ENCODE peak calls at places on chromosomes 7 and 10, in four cellular contexts. One of them, this sample, is unnamed.

GRCh38 chr7:14125998-14126397 is 136.5 kb upstream of the ETV1 start:
- DNase-seq in NCI-H1694: no peak
- DNase-seq in HEK293T: no peak
- DNase-seq in effector memory CD4-positive, alpha-beta T cell: no peak
- DNase-seq in this sample: no peak

GRCh38 chr7:123260428-123260960 is 60.7 kb upstream of the SLC13A1 start:
- DNase-seq in HEK293T: no peak
- DNase-seq in effector memory CD4-positive, alpha-beta T cell: no peak
- DNase-seq in NCI-H1694: no peak
- DNase-seq in this sample: no peak

GRCh38 chr10:101564490-101564991 is 23.5 kb downstream of the POLL start:
- DNase-seq in NCI-H1694: no peak
- DNase-seq in effector memory CD4-positive, alpha-beta T cell: no peak
- DNase-seq in HEK293T: no peak
- DNase-seq in this sample: no peak

GRCh38 chr7:25669954-25670841 is 441.9 kb upstream of the NPVF start:
- DNase-seq in effector memory CD4-positive, alpha-beta T cell: no peak
- DNase-seq in NCI-H1694: no peak
- DNase-seq in HEK293T: no peak
- DNase-seq in this sample: no peak

GRCh38 chr7:102065226-102065625 is 221.4 kb upstream of the SH2B2 start:
- DNase-seq in effector memory CD4-positive, alpha-beta T cell: no peak
- DNase-seq in NCI-H1694: no peak
- DNase-seq in HEK293T: no peak
- DNase-seq in this sample: no peak

GRCh38 chr10:133267293-133267692 is 9.4 kb downstream of the ADAM8 start:
- DNase-seq in NCI-H1694: no peak
- DNase-seq in HEK293T: no peak
- DNase-seq in effector memory CD4-positive, alpha-beta T cell: no peak
- DNase-seq in this sample: no peak

GRCh38 chr10:49844775-49845561 is 82.8 kb upstream of the OGDHL start:
- DNase-seq in HEK293T: no peak
- DNase-seq in NCI-H1694: no peak
- DNase-seq in effector memory CD4-positive, alpha-beta T cell: no peak
- DNase-seq in this sample: no peak

GRCh38 chr10:12709516-12709915 is 292.0 kb downstream of the CCDC3 start:
- DNase-seq in effector memory CD4-positive, alpha-beta T cell: no peak
- DNase-seq in HEK293T: no peak
- DNase-seq in NCI-H1694: no peak
- DNase-seq in this sample: no peak

GRCh38 chr7:158317238-158318205 is 270.1 kb downstream of the PTPRN2 start:
- DNase-seq in HEK293T: no peak
- DNase-seq in NCI-H1694: no peak
- DNase-seq in effector memory CD4-positive, alpha-beta T cell: no peak
- DNase-seq in this sample: no peak

GRCh38 chr10:86261470-86261869 is 105.1 kb downstream of the GRID1 start:
- DNase-seq in NCI-H1694: no peak
- DNase-seq in HEK293T: no peak
- DNase-seq in effector memory CD4-positive, alpha-beta T cell: no peak
- DNase-seq in this sample: no peak

GRCh38 chr7:2722591-2722990 is 34.6 kb downstream of the AMZ1 start:
- DNase-seq in NCI-H1694: no peak
- DNase-seq in HEK293T: no peak
- DNase-seq in effector memory CD4-positive, alpha-beta T cell: no peak
- DNase-seq in this sample: no peak

GRCh38 chr7:3979956-3980643 is 679.0 kb downstream of the SDK1 start:
- DNase-seq in HEK293T: no peak
- DNase-seq in effector memory CD4-positive, alpha-beta T cell: no peak
- DNase-seq in NCI-H1694: no peak
- DNase-seq in this sample: no peak

GRCh38 chr10:80541144-80541750 is 3.5 kb downstream of the SH2D4B start:
- DNase-seq in effector memory CD4-positive, alpha-beta T cell: no peak
- DNase-seq in NCI-H1694: no peak
- DNase-seq in HEK293T: no peak
- DNase-seq in this sample: no peak

GRCh38 chr7:99918959-99919813 is at the start of gene TRIM4:
- DNase-seq in NCI-H1694: peak; percentile 47
- DNase-seq in HEK293T: peak; percentile 81
- DNase-seq in effector memory CD4-positive, alpha-beta T cell: peak; percentile 80
- DNase-seq in this sample: peak; percentile 78

GRCh38 chr7:73833251-73833919 is 2.6 kb downstream of the CLDN4 start:
- DNase-seq in NCI-H1694: no peak
- DNase-seq in HEK293T: no peak
- DNase-seq in effector memory CD4-positive, alpha-beta T cell: no peak
- DNase-seq in this sample: no peak

GRCh38 chr10:90992462-90992861 is 71.6 kb upstream of the ANKRD1 start:
- DNase-seq in HEK293T: no peak
- DNase-seq in effector memory CD4-positive, alpha-beta T cell: no peak
- DNase-seq in NCI-H1694: no peak
- DNase-seq in this sample: no peak

GRCh38 chr10:127163632-127164031 is 32.8 kb downstream of the INSYN2A start:
- DNase-seq in NCI-H1694: no peak
- DNase-seq in HEK293T: no peak
- DNase-seq in effector memory CD4-positive, alpha-beta T cell: no peak
- DNase-seq in this sample: no peak

GRCh38 chr7:112665709-112666108 is 124.5 kb downstream of the TMEM168 start:
- DNase-seq in NCI-H1694: no peak
- DNase-seq in HEK293T: no peak
- DNase-seq in effector memory CD4-positive, alpha-beta T cell: no peak
- DNase-seq in this sample: no peak

GRCh38 chr7:148501707-148502139 is 88.8 kb upstream of the C7orf33 start:
- DNase-seq in effector memory CD4-positive, alpha-beta T cell: no peak
- DNase-seq in NCI-H1694: no peak
- DNase-seq in HEK293T: no peak
- DNase-seq in this sample: no peak

GRCh38 chr10:32139223-32140073 is 83.2 kb upstream of the KIF5B start:
- DNase-seq in effector memory CD4-positive, alpha-beta T cell: no peak
- DNase-seq in HEK293T: peak; percentile 64
- DNase-seq in NCI-H1694: no peak
- DNase-seq in this sample: no peak

GRCh38 chr7:123538189-123538714 is 3.9 kb upstream of the IQUB start:
- DNase-seq in NCI-H1694: no peak
- DNase-seq in HEK293T: no peak
- DNase-seq in effector memory CD4-positive, alpha-beta T cell: no peak
- DNase-seq in this sample: no peak

GRCh38 chr7:2715341-2716231 is 27.6 kb downstream of the AMZ1 start:
- DNase-seq in HEK293T: no peak
- DNase-seq in effector memory CD4-positive, alpha-beta T cell: no peak
- DNase-seq in NCI-H1694: no peak
- DNase-seq in this sample: no peak

GRCh38 chr10:89391882-89392756 is at the start of gene IFIT1:
- DNase-seq in HEK293T: peak; percentile 66
- DNase-seq in NCI-H1694: no peak
- DNase-seq in effector memory CD4-positive, alpha-beta T cell: peak; percentile 19
- DNase-seq in this sample: peak; percentile 28

GRCh38 chr10:82572686-82573226 is 697.8 kb downstream of the NRG3 start:
- DNase-seq in HEK293T: no peak
- DNase-seq in effector memory CD4-positive, alpha-beta T cell: no peak
- DNase-seq in NCI-H1694: peak; percentile 18
- DNase-seq in this sample: no peak

GRCh38 chr7:92116949-92117348 is 17.3 kb downstream of the CYP51A1 start:
- DNase-seq in NCI-H1694: no peak
- DNase-seq in effector memory CD4-positive, alpha-beta T cell: no peak
- DNase-seq in HEK293T: no peak
- DNase-seq in this sample: no peak

GRCh38 chr7:50214141-50214670 is 90.3 kb upstream of the IKZF1 start:
- DNase-seq in NCI-H1694: no peak
- DNase-seq in HEK293T: no peak
- DNase-seq in effector memory CD4-positive, alpha-beta T cell: no peak
- DNase-seq in this sample: no peak

GRCh38 chr7:29106128-29106988 is 40.0 kb downstream of the CPVL start:
- DNase-seq in effector memory CD4-positive, alpha-beta T cell: no peak
- DNase-seq in HEK293T: peak; percentile 37
- DNase-seq in NCI-H1694: peak; percentile 68
- DNase-seq in this sample: no peak

GRCh38 chr7:107659666-107660065 is 962 bp upstream of the SLC26A4 start:
- DNase-seq in NCI-H1694: no peak
- DNase-seq in effector memory CD4-positive, alpha-beta T cell: no peak
- DNase-seq in HEK293T: no peak
- DNase-seq in this sample: no peak

GRCh38 chr7:55246181-55246580 is 119.0 kb upstream of the LANCL2 start:
- DNase-seq in NCI-H1694: no peak
- DNase-seq in effector memory CD4-positive, alpha-beta T cell: no peak
- DNase-seq in HEK293T: no peak
- DNase-seq in this sample: no peak

GRCh38 chr10:126380352-126381076 is 7.8 kb downstream of the ADAM12 start:
- DNase-seq in HEK293T: no peak
- DNase-seq in NCI-H1694: no peak
- DNase-seq in effector memory CD4-positive, alpha-beta T cell: no peak
- DNase-seq in this sample: no peak

GRCh38 chr10:27744478-27745379 is 890 bp downstream of the MKX start:
- DNase-seq in HEK293T: no peak
- DNase-seq in effector memory CD4-positive, alpha-beta T cell: no peak
- DNase-seq in NCI-H1694: no peak
- DNase-seq in this sample: no peak

GRCh38 chr10:86964061-86964846 is 4.0 kb upstream of the ADIRF start:
- DNase-seq in NCI-H1694: no peak
- DNase-seq in effector memory CD4-positive, alpha-beta T cell: no peak
- DNase-seq in HEK293T: no peak
- DNase-seq in this sample: no peak

GRCh38 chr7:27095897-27096755 is at the start of gene HOXA1:
- DNase-seq in NCI-H1694: peak; percentile 58
- DNase-seq in effector memory CD4-positive, alpha-beta T cell: peak; percentile 70
- DNase-seq in HEK293T: peak; percentile 85
- DNase-seq in this sample: peak; percentile 58

This sample was measured in T-helper 9 cell.